ENCODE peak calls at places on chromosomes 1 and 21, in eight cellular contexts. U is NCI-H446 treated with DMSO at 0.1 percent for 48 hours; E is H54; X is NCI-H69; N is astrocyte; P is effector memory CD8-positive, alpha-beta T cell; F is NB4; Q is NCI-H1092 treated with DMSO at 0.1 percent for 48 hours. J is an unnamed sample.

GRCh38 chr1:37795340-37796110 is 1.9 kb downstream of the MANEAL start:
- DNase-seq in U (no peak), E (no peak), X (peak), N (peak), P (peak), F (peak), Q (no peak), J (no peak)

GRCh38 chr1:51863384-51863783 is 15.1 kb downstream of the NRDC start:
- DNase-seq in U (no peak), E (no peak), X (no peak), N (no peak), P (no peak), F (peak), Q (no peak), J (no peak)

GRCh38 chr21:46193829-46194373 is 9.6 kb upstream of the SPATC1L start:
- DNase-seq in U (no peak), E (no peak), X (no peak), N (no peak), P (no peak), F (no peak), Q (no peak), J (no peak)

GRCh38 chr1:110239491-110240430 is 29.6 kb downstream of the KCNC4 start:
- DNase-seq in U (no peak), E (no peak), X (peak), N (no peak), P (no peak), F (no peak), Q (no peak), J (no peak)

GRCh38 chr1:185438936-185439335 is 121.9 kb upstream of the IVNS1ABP start:
- DNase-seq in U (no peak), E (no peak), X (peak), N (peak), P (no peak), F (no peak), Q (no peak), J (no peak)

GRCh38 chr1:61469365-61469764 is 255.6 kb downstream of the TM2D1 start:
- DNase-seq in U (no peak), E (no peak), X (no peak), N (no peak), P (no peak), F (no peak), Q (no peak), J (no peak)

GRCh38 chr1:67889940-67890567 is 56.8 kb upstream of the GNG12 start:
- DNase-seq in U (no peak), E (peak), X (peak), N (peak), P (no peak), F (peak), Q (no peak), J (peak)

GRCh38 chr1:44407430-44408180 is 2.5 kb downstream of the RNF220 start:
- DNase-seq in U (no peak), E (no peak), X (peak), N (no peak), P (no peak), F (no peak), Q (no peak), J (no peak)

GRCh38 chr1:247448107-247448778 is 9.7 kb downstream of the OR2B11 start:
- DNase-seq in U (peak), E (no peak), X (peak), N (peak), P (no peak), F (no peak), Q (peak), J (peak)

GRCh38 chr1:107244734-107245495 is 104.1 kb downstream of the NTNG1 start:
- DNase-seq in U (peak), E (no peak), X (peak), N (peak), P (no peak), F (no peak), Q (no peak), J (no peak)

GRCh38 chr1:204842892-204843291 is 27.8 kb upstream of the NFASC start:
- DNase-seq in U (no peak), E (no peak), X (peak), N (peak), P (no peak), F (no peak), Q (no peak), J (peak)

GRCh38 chr21:27424601-27425000 is 457.7 kb upstream of the ADAMTS5 start:
- DNase-seq in U (no peak), E (no peak), X (no peak), N (peak), P (no peak), F (no peak), Q (no peak), J (peak)

GRCh38 chr1:162856260-162856659 is 4.7 kb downstream of the CCDC190 start:
- DNase-seq in U (no peak), E (peak), X (peak), N (peak), P (no peak), F (no peak), Q (no peak), J (peak)

GRCh38 chr1:37509181-37509580 is 5.4 kb downstream of the MEAF6 start:
- DNase-seq in U (no peak), E (no peak), X (no peak), N (peak), P (no peak), F (peak), Q (no peak), J (no peak)

GRCh38 chr1:201025571-201026002 is 2.1 kb upstream of the KIF21B start:
- DNase-seq in U (no peak), E (peak), X (peak), N (peak), P (no peak), F (peak), Q (no peak), J (peak)

GRCh38 chr1:41342774-41343355 is 18.4 kb upstream of the FOXO6 start:
- DNase-seq in U (no peak), E (no peak), X (no peak), N (no peak), P (no peak), F (peak), Q (no peak), J (no peak)

GRCh38 chr1:169694304-169694703 is 17.1 kb downstream of the SELL start:
- DNase-seq in U (no peak), E (no peak), X (no peak), N (no peak), P (peak), F (no peak), Q (no peak), J (no peak)

GRCh38 chr1:117375327-117375726 is 8.1 kb downstream of the MAN1A2 start:
- DNase-seq in U (no peak), E (no peak), X (no peak), N (no peak), P (no peak), F (no peak), Q (no peak), J (no peak)

GRCh38 chr1:70887936-70888335 is 159.7 kb downstream of the PTGER3 start:
- DNase-seq in U (no peak), E (no peak), X (peak), N (no peak), P (no peak), F (no peak), Q (no peak), J (no peak)

J was measured in NCI-H226.